ENCODE peak calls at places on chromosome 12, in nine cellular contexts. Y, A, S, T, L, D, K, Q and P are unnamed samples.

GRCh38 chr12:96578526-96579125 is 89.2 kb downstream of the CFAP54 start:
- DNase-seq in Y (peak), A (no peak), S (peak), T (peak), L (peak), D (peak), K (no peak), Q (peak), P (peak)

GRCh38 chr12:85260904-85261303 is 19.1 kb upstream of the ALX1 start:
- DNase-seq in Y (no peak), A (no peak), S (no peak), T (no peak), L (no peak), D (no peak), K (no peak), Q (peak), P (no peak)

GRCh38 chr12:40253936-40254335 is 29.1 kb downstream of the LRRK2 start:
- DNase-seq in Y (no peak), A (no peak), S (no peak), T (peak), L (no peak), D (no peak), K (no peak), Q (no peak), P (no peak)

GRCh38 chr12:57983150-57983857 is 41.9 kb downstream of the ATP23 start:
- DNase-seq in Y (peak), A (peak), S (peak), T (peak), L (peak), D (no peak), K (peak), Q (peak), P (peak)

GRCh38 chr12:54472494-54473262 is 724 bp downstream of the GTSF1 start:
- DNase-seq in Y (no peak), A (no peak), S (peak), T (no peak), L (no peak), D (no peak), K (no peak), Q (no peak), P (no peak)

GRCh38 chr12:3132636-3133409 is 55.6 kb downstream of the TSPAN9 start:
- DNase-seq in Y (peak), A (no peak), S (no peak), T (peak), L (no peak), D (no peak), K (no peak), Q (peak), P (no peak)

GRCh38 chr12:131210506-131211278 is 257.0 kb downstream of the ADGRD1 start:
- DNase-seq in Y (no peak), A (no peak), S (no peak), T (no peak), L (no peak), D (no peak), K (no peak), Q (peak), P (no peak)

GRCh38 chr12:81141220-81141619 is 63.3 kb downstream of the ACSS3 start:
- DNase-seq in Y (no peak), A (no peak), S (no peak), T (no peak), L (no peak), D (no peak), K (no peak), Q (no peak), P (no peak)

GRCh38 chr12:48446372-48446771 is 26.0 kb upstream of the ANP32D start:
- DNase-seq in Y (no peak), A (no peak), S (no peak), T (no peak), L (no peak), D (no peak), K (no peak), Q (no peak), P (no peak)

GRCh38 chr12:95532851-95533250 is 18.4 kb downstream of the USP44 start:
- DNase-seq in Y (peak), A (no peak), S (no peak), T (peak), L (no peak), D (no peak), K (no peak), Q (peak), P (no peak)

GRCh38 chr12:29008786-29009185 is 140.3 kb upstream of the FAR2 start:
- DNase-seq in Y (no peak), A (no peak), S (no peak), T (no peak), L (no peak), D (no peak), K (no peak), Q (peak), P (no peak)

GRCh38 chr12:131454418-131455217 is 256.3 kb upstream of the SFSWAP start:
- DNase-seq in Y (no peak), A (peak), S (peak), T (peak), L (peak), D (no peak), K (no peak), Q (peak), P (no peak)

GRCh38 chr12:89353188-89353822 is 1.0 kb upstream of the DUSP6 start:
- DNase-seq in Y (peak), A (peak), S (no peak), T (peak), L (no peak), D (peak), K (peak), Q (peak), P (peak)

GRCh38 chr12:49309361-49309760 is 13.7 kb upstream of the TROAP start:
- DNase-seq in Y (no peak), A (no peak), S (no peak), T (no peak), L (no peak), D (no peak), K (no peak), Q (no peak), P (no peak)

GRCh38 chr12:56930241-56930640 is 4.0 kb downstream of the SDR9C7 start:
- DNase-seq in Y (no peak), A (no peak), S (no peak), T (no peak), L (no peak), D (no peak), K (no peak), Q (no peak), P (no peak)

GRCh38 chr12:2794261-2794735 is 472 bp upstream of the FKBP4 start:
- DNase-seq in Y (no peak), A (peak), S (no peak), T (peak), L (no peak), D (no peak), K (peak), Q (no peak), P (no peak)

GRCh38 chr12:14167005-14167628 is 185.7 kb upstream of the GRIN2B start:
- DNase-seq in Y (peak), A (peak), S (no peak), T (peak), L (peak), D (no peak), K (peak), Q (peak), P (peak)

GRCh38 chr12:106598003-106598402 is 15.2 kb downstream of the RFX4 start:
- DNase-seq in Y (no peak), A (no peak), S (no peak), T (no peak), L (no peak), D (no peak), K (no peak), Q (no peak), P (no peak)

GRCh38 chr12:1594295-1595025 is at the start of gene FBXL14:
- DNase-seq in Y (peak), A (peak), S (peak), T (peak), L (peak), D (peak), K (peak), Q (peak), P (peak)

GRCh38 chr12:52010692-52011601 is 4.2 kb downstream of the TAMALIN start:
- DNase-seq in Y (no peak), A (no peak), S (no peak), T (no peak), L (no peak), D (no peak), K (no peak), Q (no peak), P (no peak)

GRCh38 chr12:59085680-59086079 is 165.4 kb upstream of the LRIG3 start:
- DNase-seq in Y (no peak), A (no peak), S (no peak), T (no peak), L (no peak), D (no peak), K (no peak), Q (no peak), P (no peak)

GRCh38 chr12:54053625-54054441 is at the start of gene HOXC4:
- DNase-seq in Y (peak), A (peak), S (no peak), T (peak), L (no peak), D (no peak), K (no peak), Q (no peak), P (no peak)

GRCh38 chr12:124020398-124021024 is 47.5 kb downstream of the ZNF664 start:
- DNase-seq in Y (no peak), A (no peak), S (no peak), T (peak), L (no peak), D (no peak), K (no peak), Q (no peak), P (no peak)

GRCh38 chr12:53295070-53295890 is at the start of gene PFDN5:
- DNase-seq in Y (peak), A (peak), S (peak), T (peak), L (peak), D (peak), K (peak), Q (peak), P (peak)

GRCh38 chr12:1044697-1045096 is 53.7 kb downstream of the ERC1 start:
- DNase-seq in Y (peak), A (no peak), S (no peak), T (peak), L (no peak), D (no peak), K (no peak), Q (peak), P (no peak)

GRCh38 chr12:118727196-118727595 is 254.1 kb upstream of the SRRM4 start:
- DNase-seq in Y (no peak), A (no peak), S (no peak), T (no peak), L (no peak), D (no peak), K (no peak), Q (no peak), P (no peak)

GRCh38 chr12:27982380-27982779 is 9.8 kb upstream of the PTHLH start:
- DNase-seq in Y (no peak), A (no peak), S (no peak), T (no peak), L (no peak), D (no peak), K (no peak), Q (peak), P (no peak)

GRCh38 chr12:93174048-93174447 is 203.7 kb upstream of the NUDT4 start:
- DNase-seq in Y (peak), A (no peak), S (no peak), T (peak), L (no peak), D (no peak), K (no peak), Q (no peak), P (no peak)

GRCh38 chr12:117513353-117513752 is 151.9 kb upstream of the NOS1 start:
- DNase-seq in Y (no peak), A (no peak), S (no peak), T (no peak), L (no peak), D (no peak), K (no peak), Q (no peak), P (no peak)